ENCODE peak calls at places on chromosomes 3 and 15, in eight cellular contexts. One of them, this sample, is unnamed.

GRCh38 chr3:126314305-126315082 is 42.7 kb downstream of the KLF15 start:
- DNase-seq in naive B cell: no peak
- DNase-seq in ACHN: no peak
- DNase-seq in activated T-cell treated with anti-CD3 and anti-CD28 coated beads, Interleukin-2, amount 50 U/mL, for 24 hours: no peak
- DNase-seq in pancreas: peak; percentile 4
- DNase-seq in stimulated activated CD4-positive, alpha-beta T cell treated with anti-CD3 and anti-CD28 coated beads, Interleukin-1b, Interleukin-23, amount 100 ng/mL, for 1 hour: no peak
- DNase-seq in stimulated activated CD8-positive, alpha-beta memory T cell treated with anti-CD3 and anti-CD28 coated beads, Interleukin-7, amount 100 ng/mL, for 24 hours: no peak
- DNase-seq in Karpas-422: no peak
- DNase-seq in this sample: no peak

GRCh38 chr3:150738688-150739087 is 24.3 kb downstream of the SIAH2 start:
- DNase-seq in ACHN: peak; percentile 69
- DNase-seq in stimulated activated CD4-positive, alpha-beta T cell treated with anti-CD3 and anti-CD28 coated beads, Interleukin-1b, Interleukin-23, amount 100 ng/mL, for 1 hour: no peak
- DNase-seq in activated T-cell treated with anti-CD3 and anti-CD28 coated beads, Interleukin-2, amount 50 U/mL, for 24 hours: no peak
- DNase-seq in stimulated activated CD8-positive, alpha-beta memory T cell treated with anti-CD3 and anti-CD28 coated beads, Interleukin-7, amount 100 ng/mL, for 24 hours: no peak
- DNase-seq in naive B cell: no peak
- DNase-seq in Karpas-422: peak; percentile 61
- DNase-seq in pancreas: no peak
- DNase-seq in this sample: no peak

GRCh38 chr3:133162906-133163305 is 124.7 kb downstream of the TMEM108 start:
- DNase-seq in pancreas: no peak
- DNase-seq in ACHN: no peak
- DNase-seq in naive B cell: no peak
- DNase-seq in stimulated activated CD4-positive, alpha-beta T cell treated with anti-CD3 and anti-CD28 coated beads, Interleukin-1b, Interleukin-23, amount 100 ng/mL, for 1 hour: no peak
- DNase-seq in stimulated activated CD8-positive, alpha-beta memory T cell treated with anti-CD3 and anti-CD28 coated beads, Interleukin-7, amount 100 ng/mL, for 24 hours: no peak
- DNase-seq in activated T-cell treated with anti-CD3 and anti-CD28 coated beads, Interleukin-2, amount 50 U/mL, for 24 hours: no peak
- DNase-seq in Karpas-422: no peak
- DNase-seq in this sample: no peak

GRCh38 chr3:70982700-70983140 is 600.8 kb downstream of the FOXP1 start:
- DNase-seq in naive B cell: no peak
- DNase-seq in stimulated activated CD4-positive, alpha-beta T cell treated with anti-CD3 and anti-CD28 coated beads, Interleukin-1b, Interleukin-23, amount 100 ng/mL, for 1 hour: no peak
- DNase-seq in stimulated activated CD8-positive, alpha-beta memory T cell treated with anti-CD3 and anti-CD28 coated beads, Interleukin-7, amount 100 ng/mL, for 24 hours: no peak
- DNase-seq in Karpas-422: no peak
- DNase-seq in activated T-cell treated with anti-CD3 and anti-CD28 coated beads, Interleukin-2, amount 50 U/mL, for 24 hours: peak; percentile 49
- DNase-seq in ACHN: peak; percentile 70
- DNase-seq in pancreas: peak; percentile 47
- DNase-seq in this sample: no peak

GRCh38 chr15:19956124-19956796 is 585.3 kb downstream of the GOLGA6L6 start:
- DNase-seq in pancreas: no peak
- DNase-seq in stimulated activated CD4-positive, alpha-beta T cell treated with anti-CD3 and anti-CD28 coated beads, Interleukin-1b, Interleukin-23, amount 100 ng/mL, for 1 hour: no peak
- DNase-seq in activated T-cell treated with anti-CD3 and anti-CD28 coated beads, Interleukin-2, amount 50 U/mL, for 24 hours: no peak
- DNase-seq in naive B cell: no peak
- DNase-seq in stimulated activated CD8-positive, alpha-beta memory T cell treated with anti-CD3 and anti-CD28 coated beads, Interleukin-7, amount 100 ng/mL, for 24 hours: no peak
- DNase-seq in ACHN: no peak
- DNase-seq in Karpas-422: no peak
- DNase-seq in this sample: no peak

GRCh38 chr15:89136818-89137772 is 48.8 kb downstream of the ABHD2 start:
- DNase-seq in pancreas: peak; percentile 15
- DNase-seq in Karpas-422: no peak
- DNase-seq in stimulated activated CD8-positive, alpha-beta memory T cell treated with anti-CD3 and anti-CD28 coated beads, Interleukin-7, amount 100 ng/mL, for 24 hours: no peak
- DNase-seq in activated T-cell treated with anti-CD3 and anti-CD28 coated beads, Interleukin-2, amount 50 U/mL, for 24 hours: no peak
- DNase-seq in naive B cell: no peak
- DNase-seq in stimulated activated CD4-positive, alpha-beta T cell treated with anti-CD3 and anti-CD28 coated beads, Interleukin-1b, Interleukin-23, amount 100 ng/mL, for 1 hour: no peak
- DNase-seq in ACHN: no peak
- DNase-seq in this sample: no peak

GRCh38 chr15:60476713-60477112 is 2.2 kb downstream of the ICE2 start:
- DNase-seq in ACHN: peak; percentile 57
- DNase-seq in pancreas: no peak
- DNase-seq in Karpas-422: no peak
- DNase-seq in naive B cell: no peak
- DNase-seq in stimulated activated CD8-positive, alpha-beta memory T cell treated with anti-CD3 and anti-CD28 coated beads, Interleukin-7, amount 100 ng/mL, for 24 hours: no peak
- DNase-seq in activated T-cell treated with anti-CD3 and anti-CD28 coated beads, Interleukin-2, amount 50 U/mL, for 24 hours: no peak
- DNase-seq in stimulated activated CD4-positive, alpha-beta T cell treated with anti-CD3 and anti-CD28 coated beads, Interleukin-1b, Interleukin-23, amount 100 ng/mL, for 1 hour: no peak
- DNase-seq in this sample: no peak

GRCh38 chr15:39657714-39658113 is 76.8 kb downstream of the THBS1 start:
- DNase-seq in stimulated activated CD8-positive, alpha-beta memory T cell treated with anti-CD3 and anti-CD28 coated beads, Interleukin-7, amount 100 ng/mL, for 24 hours: no peak
- DNase-seq in Karpas-422: no peak
- DNase-seq in stimulated activated CD4-positive, alpha-beta T cell treated with anti-CD3 and anti-CD28 coated beads, Interleukin-1b, Interleukin-23, amount 100 ng/mL, for 1 hour: no peak
- DNase-seq in pancreas: no peak
- DNase-seq in ACHN: peak; percentile 11
- DNase-seq in naive B cell: no peak
- DNase-seq in activated T-cell treated with anti-CD3 and anti-CD28 coated beads, Interleukin-2, amount 50 U/mL, for 24 hours: no peak
- DNase-seq in this sample: no peak

GRCh38 chr15:100879046-100879445 is 585 bp upstream of the ALDH1A3 start:
- DNase-seq in pancreas: no peak
- DNase-seq in activated T-cell treated with anti-CD3 and anti-CD28 coated beads, Interleukin-2, amount 50 U/mL, for 24 hours: no peak
- DNase-seq in ACHN: peak; percentile 25
- DNase-seq in naive B cell: no peak
- DNase-seq in stimulated activated CD4-positive, alpha-beta T cell treated with anti-CD3 and anti-CD28 coated beads, Interleukin-1b, Interleukin-23, amount 100 ng/mL, for 1 hour: no peak
- DNase-seq in stimulated activated CD8-positive, alpha-beta memory T cell treated with anti-CD3 and anti-CD28 coated beads, Interleukin-7, amount 100 ng/mL, for 24 hours: no peak
- DNase-seq in Karpas-422: no peak
- DNase-seq in this sample: no peak

GRCh38 chr3:39101022-39101689 is 6.3 kb downstream of the GORASP1 start:
- DNase-seq in pancreas: peak; percentile 49
- DNase-seq in activated T-cell treated with anti-CD3 and anti-CD28 coated beads, Interleukin-2, amount 50 U/mL, for 24 hours: peak; percentile 52
- DNase-seq in Karpas-422: peak; percentile 82
- DNase-seq in stimulated activated CD8-positive, alpha-beta memory T cell treated with anti-CD3 and anti-CD28 coated beads, Interleukin-7, amount 100 ng/mL, for 24 hours: no peak
- DNase-seq in naive B cell: peak; percentile 42
- DNase-seq in ACHN: peak; percentile 52
- DNase-seq in stimulated activated CD4-positive, alpha-beta T cell treated with anti-CD3 and anti-CD28 coated beads, Interleukin-1b, Interleukin-23, amount 100 ng/mL, for 1 hour: no peak
- DNase-seq in this sample: no peak

GRCh38 chr3:73192036-73192738 is 130.7 kb downstream of the EBLN2 start:
- DNase-seq in activated T-cell treated with anti-CD3 and anti-CD28 coated beads, Interleukin-2, amount 50 U/mL, for 24 hours: no peak
- DNase-seq in pancreas: no peak
- DNase-seq in ACHN: peak; percentile 20
- DNase-seq in stimulated activated CD4-positive, alpha-beta T cell treated with anti-CD3 and anti-CD28 coated beads, Interleukin-1b, Interleukin-23, amount 100 ng/mL, for 1 hour: no peak
- DNase-seq in naive B cell: no peak
- DNase-seq in stimulated activated CD8-positive, alpha-beta memory T cell treated with anti-CD3 and anti-CD28 coated beads, Interleukin-7, amount 100 ng/mL, for 24 hours: no peak
- DNase-seq in Karpas-422: peak; percentile 85
- DNase-seq in this sample: no peak

GRCh38 chr3:64037084-64037483 is 13.8 kb upstream of the PSMD6 start:
- DNase-seq in pancreas: no peak
- DNase-seq in stimulated activated CD8-positive, alpha-beta memory T cell treated with anti-CD3 and anti-CD28 coated beads, Interleukin-7, amount 100 ng/mL, for 24 hours: no peak
- DNase-seq in activated T-cell treated with anti-CD3 and anti-CD28 coated beads, Interleukin-2, amount 50 U/mL, for 24 hours: no peak
- DNase-seq in stimulated activated CD4-positive, alpha-beta T cell treated with anti-CD3 and anti-CD28 coated beads, Interleukin-1b, Interleukin-23, amount 100 ng/mL, for 1 hour: no peak
- DNase-seq in naive B cell: no peak
- DNase-seq in Karpas-422: no peak
- DNase-seq in ACHN: no peak
- DNase-seq in this sample: no peak

GRCh38 chr3:105938101-105938500 is 69.3 kb upstream of the CBLB start:
- DNase-seq in Karpas-422: no peak
- DNase-seq in naive B cell: no peak
- DNase-seq in ACHN: peak; percentile 23
- DNase-seq in activated T-cell treated with anti-CD3 and anti-CD28 coated beads, Interleukin-2, amount 50 U/mL, for 24 hours: no peak
- DNase-seq in stimulated activated CD8-positive, alpha-beta memory T cell treated with anti-CD3 and anti-CD28 coated beads, Interleukin-7, amount 100 ng/mL, for 24 hours: no peak
- DNase-seq in stimulated activated CD4-positive, alpha-beta T cell treated with anti-CD3 and anti-CD28 coated beads, Interleukin-1b, Interleukin-23, amount 100 ng/mL, for 1 hour: no peak
- DNase-seq in pancreas: no peak
- DNase-seq in this sample: no peak

GRCh38 chr3:119365418-119365817 is 71.2 kb downstream of the ARHGAP31 start:
- DNase-seq in Karpas-422: no peak
- DNase-seq in activated T-cell treated with anti-CD3 and anti-CD28 coated beads, Interleukin-2, amount 50 U/mL, for 24 hours: no peak
- DNase-seq in ACHN: no peak
- DNase-seq in pancreas: no peak
- DNase-seq in naive B cell: no peak
- DNase-seq in stimulated activated CD4-positive, alpha-beta T cell treated with anti-CD3 and anti-CD28 coated beads, Interleukin-1b, Interleukin-23, amount 100 ng/mL, for 1 hour: no peak
- DNase-seq in stimulated activated CD8-positive, alpha-beta memory T cell treated with anti-CD3 and anti-CD28 coated beads, Interleukin-7, amount 100 ng/mL, for 24 hours: no peak
- DNase-seq in this sample: no peak

GRCh38 chr3:45554001-45554691 is 40.4 kb upstream of the LIMD1 start:
- DNase-seq in activated T-cell treated with anti-CD3 and anti-CD28 coated beads, Interleukin-2, amount 50 U/mL, for 24 hours: no peak
- DNase-seq in stimulated activated CD4-positive, alpha-beta T cell treated with anti-CD3 and anti-CD28 coated beads, Interleukin-1b, Interleukin-23, amount 100 ng/mL, for 1 hour: no peak
- DNase-seq in ACHN: no peak
- DNase-seq in pancreas: no peak
- DNase-seq in naive B cell: peak; percentile 11
- DNase-seq in stimulated activated CD8-positive, alpha-beta memory T cell treated with anti-CD3 and anti-CD28 coated beads, Interleukin-7, amount 100 ng/mL, for 24 hours: no peak
- DNase-seq in Karpas-422: no peak
- DNase-seq in this sample: no peak

GRCh38 chr15:60840703-60841411 is 361.9 kb upstream of the ICE2 start:
- DNase-seq in stimulated activated CD4-positive, alpha-beta T cell treated with anti-CD3 and anti-CD28 coated beads, Interleukin-1b, Interleukin-23, amount 100 ng/mL, for 1 hour: no peak
- DNase-seq in pancreas: no peak
- DNase-seq in ACHN: no peak
- DNase-seq in stimulated activated CD8-positive, alpha-beta memory T cell treated with anti-CD3 and anti-CD28 coated beads, Interleukin-7, amount 100 ng/mL, for 24 hours: no peak
- DNase-seq in naive B cell: no peak
- DNase-seq in Karpas-422: no peak
- DNase-seq in activated T-cell treated with anti-CD3 and anti-CD28 coated beads, Interleukin-2, amount 50 U/mL, for 24 hours: peak; percentile 60
- DNase-seq in this sample: peak; percentile 66

GRCh38 chr3:123021986-123022510 is 5.5 kb downstream of the SEMA5B start:
- DNase-seq in ACHN: no peak
- DNase-seq in activated T-cell treated with anti-CD3 and anti-CD28 coated beads, Interleukin-2, amount 50 U/mL, for 24 hours: no peak
- DNase-seq in naive B cell: no peak
- DNase-seq in Karpas-422: no peak
- DNase-seq in pancreas: no peak
- DNase-seq in stimulated activated CD8-positive, alpha-beta memory T cell treated with anti-CD3 and anti-CD28 coated beads, Interleukin-7, amount 100 ng/mL, for 24 hours: no peak
- DNase-seq in stimulated activated CD4-positive, alpha-beta T cell treated with anti-CD3 and anti-CD28 coated beads, Interleukin-1b, Interleukin-23, amount 100 ng/mL, for 1 hour: no peak
- DNase-seq in this sample: no peak

GRCh38 chr3:41726891-41727290 is 235.0 kb downstream of the ULK4 start:
- DNase-seq in stimulated activated CD8-positive, alpha-beta memory T cell treated with anti-CD3 and anti-CD28 coated beads, Interleukin-7, amount 100 ng/mL, for 24 hours: no peak
- DNase-seq in ACHN: no peak
- DNase-seq in activated T-cell treated with anti-CD3 and anti-CD28 coated beads, Interleukin-2, amount 50 U/mL, for 24 hours: no peak
- DNase-seq in pancreas: no peak
- DNase-seq in stimulated activated CD4-positive, alpha-beta T cell treated with anti-CD3 and anti-CD28 coated beads, Interleukin-1b, Interleukin-23, amount 100 ng/mL, for 1 hour: no peak
- DNase-seq in naive B cell: no peak
- DNase-seq in Karpas-422: no peak
- DNase-seq in this sample: no peak

GRCh38 chr15:31127596-31128261 is 26.2 kb upstream of the TRPM1 start:
- DNase-seq in naive B cell: no peak
- DNase-seq in stimulated activated CD4-positive, alpha-beta T cell treated with anti-CD3 and anti-CD28 coated beads, Interleukin-1b, Interleukin-23, amount 100 ng/mL, for 1 hour: no peak
- DNase-seq in Karpas-422: no peak
- DNase-seq in activated T-cell treated with anti-CD3 and anti-CD28 coated beads, Interleukin-2, amount 50 U/mL, for 24 hours: no peak
- DNase-seq in ACHN: no peak
- DNase-seq in stimulated activated CD8-positive, alpha-beta memory T cell treated with anti-CD3 and anti-CD28 coated beads, Interleukin-7, amount 100 ng/mL, for 24 hours: no peak
- DNase-seq in pancreas: no peak
- DNase-seq in this sample: no peak

GRCh38 chr3:16338124-16338523 is 73.1 kb downstream of the OXNAD1 start:
- DNase-seq in activated T-cell treated with anti-CD3 and anti-CD28 coated beads, Interleukin-2, amount 50 U/mL, for 24 hours: peak; percentile 50
- DNase-seq in stimulated activated CD8-positive, alpha-beta memory T cell treated with anti-CD3 and anti-CD28 coated beads, Interleukin-7, amount 100 ng/mL, for 24 hours: no peak
- DNase-seq in Karpas-422: no peak
- DNase-seq in pancreas: no peak
- DNase-seq in stimulated activated CD4-positive, alpha-beta T cell treated with anti-CD3 and anti-CD28 coated beads, Interleukin-1b, Interleukin-23, amount 100 ng/mL, for 1 hour: no peak
- DNase-seq in naive B cell: peak; percentile 13
- DNase-seq in ACHN: no peak
- DNase-seq in this sample: peak; percentile 69

GRCh38 chr3:24060055-24060454 is 115.0 kb downstream of the NR1D2 start:
- DNase-seq in Karpas-422: no peak
- DNase-seq in stimulated activated CD4-positive, alpha-beta T cell treated with anti-CD3 and anti-CD28 coated beads, Interleukin-1b, Interleukin-23, amount 100 ng/mL, for 1 hour: no peak
- DNase-seq in activated T-cell treated with anti-CD3 and anti-CD28 coated beads, Interleukin-2, amount 50 U/mL, for 24 hours: no peak
- DNase-seq in stimulated activated CD8-positive, alpha-beta memory T cell treated with anti-CD3 and anti-CD28 coated beads, Interleukin-7, amount 100 ng/mL, for 24 hours: no peak
- DNase-seq in ACHN: no peak
- DNase-seq in pancreas: no peak
- DNase-seq in naive B cell: no peak
- DNase-seq in this sample: no peak

GRCh38 chr15:75720787-75721461 is 8.3 kb upstream of the CSPG4 start:
- DNase-seq in pancreas: peak; percentile 70
- DNase-seq in activated T-cell treated with anti-CD3 and anti-CD28 coated beads, Interleukin-2, amount 50 U/mL, for 24 hours: no peak
- DNase-seq in stimulated activated CD8-positive, alpha-beta memory T cell treated with anti-CD3 and anti-CD28 coated beads, Interleukin-7, amount 100 ng/mL, for 24 hours: peak; percentile 14
- DNase-seq in stimulated activated CD4-positive, alpha-beta T cell treated with anti-CD3 and anti-CD28 coated beads, Interleukin-1b, Interleukin-23, amount 100 ng/mL, for 1 hour: no peak
- DNase-seq in Karpas-422: peak; percentile 82
- DNase-seq in ACHN: peak; percentile 62
- DNase-seq in naive B cell: no peak
- DNase-seq in this sample: no peak

GRCh38 chr3:60301142-60301541 is 950.1 kb downstream of the FHIT start:
- DNase-seq in naive B cell: no peak
- DNase-seq in stimulated activated CD8-positive, alpha-beta memory T cell treated with anti-CD3 and anti-CD28 coated beads, Interleukin-7, amount 100 ng/mL, for 24 hours: no peak
- DNase-seq in stimulated activated CD4-positive, alpha-beta T cell treated with anti-CD3 and anti-CD28 coated beads, Interleukin-1b, Interleukin-23, amount 100 ng/mL, for 1 hour: no peak
- DNase-seq in Karpas-422: no peak
- DNase-seq in ACHN: no peak
- DNase-seq in pancreas: no peak
- DNase-seq in activated T-cell treated with anti-CD3 and anti-CD28 coated beads, Interleukin-2, amount 50 U/mL, for 24 hours: no peak
- DNase-seq in this sample: no peak

GRCh38 chr3:27637346-27638000 is 84.7 kb downstream of the EOMES start:
- DNase-seq in activated T-cell treated with anti-CD3 and anti-CD28 coated beads, Interleukin-2, amount 50 U/mL, for 24 hours: no peak
- DNase-seq in ACHN: no peak
- DNase-seq in Karpas-422: no peak
- DNase-seq in naive B cell: no peak
- DNase-seq in stimulated activated CD4-positive, alpha-beta T cell treated with anti-CD3 and anti-CD28 coated beads, Interleukin-1b, Interleukin-23, amount 100 ng/mL, for 1 hour: no peak
- DNase-seq in pancreas: peak; percentile 34
- DNase-seq in stimulated activated CD8-positive, alpha-beta memory T cell treated with anti-CD3 and anti-CD28 coated beads, Interleukin-7, amount 100 ng/mL, for 24 hours: no peak
- DNase-seq in this sample: no peak

GRCh38 chr3:191358929-191359328 is 28.6 kb upstream of the UTS2B start:
- DNase-seq in pancreas: no peak
- DNase-seq in stimulated activated CD8-positive, alpha-beta memory T cell treated with anti-CD3 and anti-CD28 coated beads, Interleukin-7, amount 100 ng/mL, for 24 hours: no peak
- DNase-seq in ACHN: no peak
- DNase-seq in activated T-cell treated with anti-CD3 and anti-CD28 coated beads, Interleukin-2, amount 50 U/mL, for 24 hours: no peak
- DNase-seq in stimulated activated CD4-positive, alpha-beta T cell treated with anti-CD3 and anti-CD28 coated beads, Interleukin-1b, Interleukin-23, amount 100 ng/mL, for 1 hour: no peak
- DNase-seq in naive B cell: no peak
- DNase-seq in Karpas-422: no peak
- DNase-seq in this sample: no peak

GRCh38 chr3:14031271-14031670 is 93.4 kb downstream of the CHCHD4 start:
- DNase-seq in Karpas-422: no peak
- DNase-seq in naive B cell: no peak
- DNase-seq in ACHN: no peak
- DNase-seq in stimulated activated CD8-positive, alpha-beta memory T cell treated with anti-CD3 and anti-CD28 coated beads, Interleukin-7, amount 100 ng/mL, for 24 hours: no peak
- DNase-seq in activated T-cell treated with anti-CD3 and anti-CD28 coated beads, Interleukin-2, amount 50 U/mL, for 24 hours: no peak
- DNase-seq in stimulated activated CD4-positive, alpha-beta T cell treated with anti-CD3 and anti-CD28 coated beads, Interleukin-1b, Interleukin-23, amount 100 ng/mL, for 1 hour: no peak
- DNase-seq in pancreas: no peak
- DNase-seq in this sample: no peak

GRCh38 chr3:167520656-167521360 is 47.0 kb upstream of the SERPINI2 start:
- DNase-seq in pancreas: no peak
- DNase-seq in activated T-cell treated with anti-CD3 and anti-CD28 coated beads, Interleukin-2, amount 50 U/mL, for 24 hours: no peak
- DNase-seq in Karpas-422: peak; percentile 29
- DNase-seq in naive B cell: no peak
- DNase-seq in ACHN: no peak
- DNase-seq in stimulated activated CD4-positive, alpha-beta T cell treated with anti-CD3 and anti-CD28 coated beads, Interleukin-1b, Interleukin-23, amount 100 ng/mL, for 1 hour: no peak
- DNase-seq in stimulated activated CD8-positive, alpha-beta memory T cell treated with anti-CD3 and anti-CD28 coated beads, Interleukin-7, amount 100 ng/mL, for 24 hours: no peak
- DNase-seq in this sample: no peak

GRCh38 chr3:181703701-181704420 is 7.9 kb upstream of the SOX2 start:
- DNase-seq in naive B cell: no peak
- DNase-seq in ACHN: no peak
- DNase-seq in pancreas: no peak
- DNase-seq in stimulated activated CD4-positive, alpha-beta T cell treated with anti-CD3 and anti-CD28 coated beads, Interleukin-1b, Interleukin-23, amount 100 ng/mL, for 1 hour: no peak
- DNase-seq in stimulated activated CD8-positive, alpha-beta memory T cell treated with anti-CD3 and anti-CD28 coated beads, Interleukin-7, amount 100 ng/mL, for 24 hours: no peak
- DNase-seq in Karpas-422: no peak
- DNase-seq in activated T-cell treated with anti-CD3 and anti-CD28 coated beads, Interleukin-2, amount 50 U/mL, for 24 hours: no peak
- DNase-seq in this sample: no peak

GRCh38 chr15:94965593-94965992 is 734.2 kb downstream of the MCTP2 start:
- DNase-seq in activated T-cell treated with anti-CD3 and anti-CD28 coated beads, Interleukin-2, amount 50 U/mL, for 24 hours: no peak
- DNase-seq in naive B cell: no peak
- DNase-seq in stimulated activated CD8-positive, alpha-beta memory T cell treated with anti-CD3 and anti-CD28 coated beads, Interleukin-7, amount 100 ng/mL, for 24 hours: no peak
- DNase-seq in ACHN: no peak
- DNase-seq in stimulated activated CD4-positive, alpha-beta T cell treated with anti-CD3 and anti-CD28 coated beads, Interleukin-1b, Interleukin-23, amount 100 ng/mL, for 1 hour: no peak
- DNase-seq in pancreas: no peak
- DNase-seq in Karpas-422: no peak
- DNase-seq in this sample: no peak

This sample was measured in activated naive CD8-positive, alpha-beta T cell treated with anti-CD3 and anti-CD28 coated beads, Interleukin-2, amount 10 ng/mL, durations not matched to agents 7 days and 5 days.